ENCODE peak calls at places on chromosomes 3 and 15, in eight cellular contexts. Y is uterus; C is NCI-H1092 treated with DMSO at 0.1 percent for 48 hours; V is activated CD8-positive, alpha-beta memory T cell treated with anti-CD3 and anti-CD28 coated beads, Interleukin-2, amount 50 U/mL, for 48 hours; I is activated gamma-delta T cell treated with Interleukin-2 at 50 U/mL for 16 hours; T is progenitor cell of endocrine pancreas; P is breast epithelium; X is RPMI8226. L is an unnamed sample.
A peak's percentile ranks its signal among the peaks of the same experiment; 100 is the strongest.

GRCh38 chr15:50140097-50140496 is 21.1 kb upstream of the ATP8B4 start:
- DNase-seq in I (no peak), P (no peak), Y (no peak), C (no peak), T (no peak), V (no peak), X (no peak), L (no peak)

GRCh38 chr3:82055792-82056191 is 294.3 kb upstream of the GBE1 start:
- DNase-seq in X (no peak), I (no peak), Y (no peak), C (no peak), T (no peak), P (peak; percentile 18), V (no peak), L (no peak)

GRCh38 chr3:99579246-99579645 is 59.1 kb upstream of the COL8A1 start:
- DNase-seq in V (no peak), P (no peak), Y (no peak), T (no peak), I (no peak), C (no peak), X (no peak), L (peak; percentile 47)

GRCh38 chr15:72559781-72560180 is 85.7 kb downstream of the ARIH1 start:
- DNase-seq in X (no peak), C (no peak), Y (no peak), P (no peak), T (no peak), V (no peak), I (no peak), L (no peak)

GRCh38 chr3:51813539-51813938 is 34.5 kb upstream of the IQCF6 start:
- DNase-seq in X (no peak), V (no peak), T (no peak), C (no peak), I (no peak), Y (no peak), P (no peak), L (peak; percentile 0)

GRCh38 chr3:154887869-154888268 is 192.2 kb upstream of the MME start:
- DNase-seq in X (no peak), V (no peak), P (no peak), I (no peak), C (no peak), T (no peak), Y (no peak), L (no peak)

GRCh38 chr3:66498718-66499611 is 1.9 kb downstream of the LRIG1 start:
- DNase-seq in T (no peak), C (no peak), P (no peak), X (no peak), V (no peak), Y (peak; percentile 35), I (no peak), L (no peak)

GRCh38 chr3:122563717-122564025 is 429 bp downstream of the PARP9 start:
- DNase-seq in Y (peak; percentile 23), T (no peak), C (no peak), X (peak; percentile 17), V (no peak), P (no peak), I (no peak), L (no peak)

GRCh38 chr3:54999159-54999558 is 71.3 kb upstream of the LRTM1 start:
- DNase-seq in T (no peak), P (no peak), C (no peak), Y (peak; percentile 17), I (no peak), V (no peak), X (peak; percentile 11), L (peak; percentile 89)

GRCh38 chr3:6717026-6717943 is 143.6 kb upstream of the GRM7 start:
- DNase-seq in P (no peak), T (no peak), V (no peak), Y (no peak), X (peak; percentile 61), C (no peak), I (no peak), L (no peak)